ENCODE peak calls at places on chromosomes 16 and 17, in ten cellular contexts. V is heart left ventricle; I is AG04450; L is GM23248; F is adrenal gland; X is right cardiac atrium; T is psoas muscle; K is effector memory CD4-positive, alpha-beta T cell; M is CD8-positive, alpha-beta T cell; J is SK-N-SH. Q is an unnamed sample.

GRCh38 chr17:61701978-61702377 is 111.0 kb upstream of the NACA2 start:
- DNase-seq in K (no peak), I (no peak), L (no peak), T (no peak), F (no peak), X (no peak), J (no peak), V (no peak), M (no peak), Q (no peak)

GRCh38 chr17:66676421-66676820 is 158.5 kb upstream of the CACNG5 start:
- DNase-seq in F (no peak), J (no peak), K (no peak), I (no peak), X (no peak), L (peak; percentile 36), T (no peak), M (no peak), V (no peak), Q (no peak)

GRCh38 chr16:2196162-2196980 is at the start of gene CASKIN1:
- DNase-seq in K (no peak), J (peak; percentile 90), L (peak; percentile 65), M (no peak), V (no peak), F (no peak), X (no peak), I (no peak), T (no peak), Q (no peak)

GRCh38 chr16:87471278-87472141 is 21.3 kb downstream of the ZCCHC14 start:
- DNase-seq in K (no peak), X (no peak), M (no peak), I (no peak), L (peak; percentile 44), V (no peak), F (no peak), T (no peak), J (peak; percentile 54), Q (no peak)

GRCh38 chr16:22075776-22076175 is 16.6 kb upstream of the VWA3A start:
- DNase-seq in I (no peak), K (no peak), V (no peak), J (no peak), M (no peak), X (no peak), F (no peak), L (peak; percentile 68), T (no peak), Q (no peak)

GRCh38 chr16:21244798-21245197 is 11.3 kb downstream of the ANKS4B start:
- DNase-seq in L (no peak), M (no peak), X (no peak), V (no peak), I (no peak), T (no peak), K (no peak), J (no peak), F (no peak), Q (no peak)

GRCh38 chr16:69720822-69721430 is 5.4 kb downstream of the NQO1 start:
- DNase-seq in M (no peak), T (no peak), F (no peak), I (no peak), L (no peak), X (no peak), V (no peak), J (no peak), K (no peak), Q (no peak)

GRCh38 chr17:59620064-59620359 is 317 bp downstream of the CLTC start:
- DNase-seq in T (no peak), V (no peak), I (no peak), K (no peak), M (no peak), L (no peak), J (no peak), X (no peak), F (no peak), Q (no peak)

GRCh38 chr17:9924735-9925191 is 19.7 kb upstream of the RCVRN start:
- DNase-seq in J (peak; percentile 61), T (no peak), I (peak; percentile 21), K (no peak), V (no peak), L (peak; percentile 86), M (no peak), X (no peak), F (peak; percentile 54), Q (peak; percentile 14)

GRCh38 chr17:79249945-79250521 is 175.4 kb downstream of the ENGASE start:
- DNase-seq in L (no peak), F (no peak), K (no peak), T (no peak), X (no peak), V (no peak), I (no peak), J (no peak), M (no peak), Q (no peak)

GRCh38 chr17:79252886-79253285 is 178.3 kb downstream of the ENGASE start:
- DNase-seq in F (no peak), I (no peak), X (no peak), K (no peak), M (no peak), V (no peak), T (no peak), J (no peak), L (no peak), Q (no peak)

GRCh38 chr17:79246226-79246794 is 171.7 kb downstream of the ENGASE start:
- DNase-seq in T (no peak), J (peak; percentile 84), V (no peak), I (no peak), L (no peak), X (no peak), F (no peak), M (no peak), K (no peak), Q (no peak)

GRCh38 chr17:79251824-79252223 is 177.2 kb downstream of the ENGASE start:
- DNase-seq in J (no peak), M (no peak), L (no peak), V (no peak), F (no peak), T (no peak), I (no peak), X (no peak), K (no peak), Q (no peak)

DNA sequence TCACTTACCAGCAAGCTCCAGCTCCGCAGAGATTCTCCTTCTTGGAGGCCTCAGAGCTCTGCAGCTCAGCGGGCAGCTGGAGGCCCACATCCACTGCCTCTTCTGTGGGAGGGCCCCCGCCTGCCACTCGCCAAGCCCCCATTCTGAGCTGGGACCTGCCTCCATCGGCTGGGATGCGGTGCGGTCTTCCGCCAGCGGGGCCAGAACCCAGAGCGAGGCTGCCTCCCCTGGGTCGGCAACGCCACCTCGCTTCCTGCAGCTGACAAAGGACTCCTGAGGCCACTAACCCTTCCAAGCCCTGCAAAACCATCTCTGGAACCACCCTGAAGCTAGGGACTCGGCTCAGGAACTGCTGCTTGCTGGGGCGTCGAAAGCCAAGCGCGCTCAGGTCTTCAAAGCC is 174.2 kb downstream of the ENGASE start:
- DNase-seq in X (no peak), V (no peak), I (no peak), F (no peak), K (no peak), L (no peak), J (no peak), T (no peak), M (no peak), Q (no peak)
- H3K27me3 ChIP-seq in X (no peaks in the 10 kb centered on the region), V (peaks cover 43% of the 10 kb centered on the region), I (peaks cover 2% of the 10 kb centered on the region), F (peaks cover 16% of the 10 kb centered on the region), K (no peaks in the 10 kb centered on the region), L (peaks cover 37% of the 10 kb centered on the region), J (peaks cover 7% of the 10 kb centered on the region), T (peaks cover 16% of the 10 kb centered on the region), M (no peaks in the 10 kb centered on the region), Q (peaks cover 82% of the 10 kb centered on the region)

GRCh38 chr17:70408768-70409167 is 239.4 kb downstream of the KCNJ2 start:
- DNase-seq in K (no peak), J (no peak), F (no peak), T (no peak), L (no peak), I (no peak), X (no peak), M (no peak), V (no peak), Q (no peak)

GRCh38 chr17:70407501-70407900 is 238.2 kb downstream of the KCNJ2 start:
- DNase-seq in F (no peak), J (no peak), V (no peak), T (no peak), X (no peak), K (no peak), L (no peak), M (no peak), I (no peak), Q (no peak)

GRCh38 chr17:70405492-70406220 is 236.3 kb downstream of the KCNJ2 start:
- DNase-seq in K (no peak), J (no peak), I (peak; percentile 72), L (peak; percentile 93), X (no peak), V (no peak), F (no peak), M (no peak), T (no peak), Q (no peak)
- H3K9me3 ChIP-seq in K (no peaks in the 10 kb centered on the region), J (peaks cover 4% of the 10 kb centered on the region), I (no peaks in the 10 kb centered on the region), L (no peaks in the 10 kb centered on the region), X (no peaks in the 10 kb centered on the region), V (no peaks in the 10 kb centered on the region), F (no peaks in the 10 kb centered on the region), M (no peaks in the 10 kb centered on the region), T (no peaks in the 10 kb centered on the region), Q (no peaks in the 10 kb centered on the region)

GRCh38 chr16:56625140-56625942 is at the start of gene MT1E:
- DNase-seq in X (peak; percentile 86), L (peak; percentile 97), M (peak; percentile 52), K (no peak), T (peak; percentile 83), J (peak; percentile 76), F (peak; percentile 89), I (no peak), V (peak; percentile 90), Q (peak; percentile 88)

GRCh38 chr16:56628486-56629035 is 3.0 kb downstream of the MT1E start:
- DNase-seq in I (no peak), F (no peak), K (no peak), X (no peak), J (no peak), V (no peak), L (peak; percentile 37), M (no peak), T (no peak), Q (no peak)

GRCh38 chr16:56625943-56626654 is 518 bp downstream of the MT1E start:
- DNase-seq in K (no peak), J (no peak), I (no peak), L (peak; percentile 94), X (peak; percentile 83), M (no peak), F (peak; percentile 94), V (peak; percentile 77), T (peak; percentile 80), Q (peak; percentile 71)

GRCh38 chr16:56629531-56629930 is 2.9 kb upstream of the MT1M start:
- DNase-seq in V (no peak), X (no peak), L (no peak), I (no peak), M (no peak), T (no peak), F (no peak), K (no peak), J (peak; percentile 76), Q (no peak)

GRCh38 chr16:56626685-56627084 is 1.1 kb downstream of the MT1E start:
- DNase-seq in M (no peak), I (no peak), T (no peak), V (no peak), F (no peak), K (no peak), X (no peak), L (peak; percentile 24), J (no peak), Q (no peak)
- H3K27ac ChIP-seq in M (no peak overlapping the region), I (peak overlapping the region; percentile 47), T (peak overlapping the region; percentile 97), V (peak overlapping the region; percentile 99), F (peak overlapping the region; percentile 98), K (no peak overlapping the region), X (peak overlapping the region; percentile 94), L (peak overlapping the region; percentile 98), J (peak overlapping the region; percentile 78), Q (peak overlapping the region; percentile 99)

GRCh38 chr17:49995055-49995738 is at the start of gene DLX3:
- DNase-seq in J (peak; percentile 81), M (no peak), L (peak; percentile 91), V (peak; percentile 82), F (peak; percentile 82), T (peak; percentile 56), X (peak; percentile 85), K (no peak), I (no peak), Q (peak; percentile 63)
- H3K27me3 ChIP-seq in J (peaks cover 79% of the 10 kb centered on the region), M (peaks cover 31% of the 10 kb centered on the region), L (peaks cover 13% of the 10 kb centered on the region), V (peaks cover 95% of the 10 kb centered on the region), F (peaks cover 52% of the 10 kb centered on the region), T (peaks cover 32% of the 10 kb centered on the region), X (no peaks in the 10 kb centered on the region), K (peaks cover 61% of the 10 kb centered on the region), I (peaks cover 75% of the 10 kb centered on the region), Q (peaks cover 100% of the 10 kb centered on the region)

Q was measured in left ventricle myocardium inferior.